ENCODE peak calls at places on chromosomes 1 and 21, in seven cellular contexts. Z, S, J, E, Y, L and X are unnamed samples. For H3K4me1, the result is how much of the 10 kb centered on the place peaks cover.

GRCh38 chr1:50502147-50502546 is 78.9 kb upstream of the DMRTA2 start:
- DNase-seq in Z (no peak), S (no peak), J (no peak), E (no peak), Y (no peak), L (no peak), X (no peak)

GRCh38 chr1:12480748-12481362 is 137.2 kb downstream of the DHRS3 start:
- DNase-seq in Z (peak), S (peak), J (peak), E (no peak), Y (no peak), L (peak), X (no peak)

GRCh38 chr1:53139911-53140310 is 2.5 kb downstream of the SLC1A7 start:
- DNase-seq in Z (peak), S (peak), J (no peak), E (no peak), Y (no peak), L (no peak), X (no peak)

GRCh38 chr1:29631361-29631760 is 395.0 kb downstream of the PTPRU start:
- DNase-seq in Z (no peak), S (no peak), J (no peak), E (no peak), Y (no peak), L (no peak), X (no peak)

GRCh38 chr1:180241716-180242544 is 11.9 kb downstream of the LHX4 start:
- DNase-seq in Z (no peak), S (peak), J (no peak), E (no peak), Y (no peak), L (no peak), X (no peak)

GRCh38 chr21:31181089-31181757 is 142.9 kb upstream of the KRTAP19-8 start:
- DNase-seq in Z (no peak), S (no peak), J (no peak), E (peak), Y (no peak), L (no peak), X (no peak)

GRCh38 chr21:44850905-44851657 is 22.4 kb downstream of the PTTG1IP start:
- DNase-seq in Z (no peak), S (no peak), J (no peak), E (no peak), Y (no peak), L (no peak), X (peak)

GRCh38 chr21:38646213-38646837 is 148.0 kb upstream of the ERG start:
- DNase-seq in Z (no peak), S (peak), J (no peak), E (no peak), Y (no peak), L (no peak), X (no peak)

GRCh38 chr1:33903210-33903589 is 39.3 kb downstream of the HMGB4 start:
- DNase-seq in Z (no peak), S (no peak), J (no peak), E (no peak), Y (no peak), L (no peak), X (no peak)

GRCh38 chr1:207335695-207336363 is 14.4 kb downstream of the CD55 start:
- DNase-seq in Z (no peak), S (no peak), J (no peak), E (no peak), Y (no peak), L (peak), X (no peak)

GRCh38 chr1:227370463-227371254 is 52.4 kb upstream of the CDC42BPA start:
- DNase-seq in Z (no peak), S (peak), J (peak), E (no peak), Y (no peak), L (no peak), X (no peak)

GRCh38 chr1:223328566-223328965 is 35.4 kb downstream of the SUSD4 start:
- DNase-seq in Z (no peak), S (no peak), J (no peak), E (no peak), Y (no peak), L (no peak), X (no peak)

GRCh38 chr1:42392255-42392654 is 11.7 kb downstream of the RIMKLA start:
- DNase-seq in Z (no peak), S (peak), J (no peak), E (no peak), Y (no peak), L (no peak), X (no peak)

GRCh38 chr21:38289697-38290096 is 32.9 kb downstream of the KCNJ15 start:
- DNase-seq in Z (no peak), S (peak), J (peak), E (no peak), Y (no peak), L (no peak), X (no peak)

GRCh38 chr21:34797202-34797527 is 128.4 kb downstream of the CLIC6 start:
- DNase-seq in Z (no peak), S (no peak), J (peak), E (no peak), Y (no peak), L (no peak), X (no peak)
- H3K4me1 ChIP-seq in Z (under half), S (under half), J (under half), E (under half), Y (under half), L (under half), X (half or more)

GRCh38 chr1:115183158-115183557 is 93.9 kb upstream of the TSPAN2 start:
- DNase-seq in Z (no peak), S (no peak), J (no peak), E (no peak), Y (no peak), L (no peak), X (peak)
- H3K4me1 ChIP-seq in Z (half or more), S (under half), J (under half), E (under half), Y (half or more), L (under half), X (under half)

GRCh38 chr1:10685851-10686403 is 110.5 kb downstream of the CASZ1 start:
- DNase-seq in Z (no peak), S (peak), J (no peak), E (no peak), Y (no peak), L (no peak), X (peak)
- H3K4me1 ChIP-seq in Z (under half), S (under half), J (under half), E (under half), Y (half or more), L (half or more), X (under half)

DNA sequence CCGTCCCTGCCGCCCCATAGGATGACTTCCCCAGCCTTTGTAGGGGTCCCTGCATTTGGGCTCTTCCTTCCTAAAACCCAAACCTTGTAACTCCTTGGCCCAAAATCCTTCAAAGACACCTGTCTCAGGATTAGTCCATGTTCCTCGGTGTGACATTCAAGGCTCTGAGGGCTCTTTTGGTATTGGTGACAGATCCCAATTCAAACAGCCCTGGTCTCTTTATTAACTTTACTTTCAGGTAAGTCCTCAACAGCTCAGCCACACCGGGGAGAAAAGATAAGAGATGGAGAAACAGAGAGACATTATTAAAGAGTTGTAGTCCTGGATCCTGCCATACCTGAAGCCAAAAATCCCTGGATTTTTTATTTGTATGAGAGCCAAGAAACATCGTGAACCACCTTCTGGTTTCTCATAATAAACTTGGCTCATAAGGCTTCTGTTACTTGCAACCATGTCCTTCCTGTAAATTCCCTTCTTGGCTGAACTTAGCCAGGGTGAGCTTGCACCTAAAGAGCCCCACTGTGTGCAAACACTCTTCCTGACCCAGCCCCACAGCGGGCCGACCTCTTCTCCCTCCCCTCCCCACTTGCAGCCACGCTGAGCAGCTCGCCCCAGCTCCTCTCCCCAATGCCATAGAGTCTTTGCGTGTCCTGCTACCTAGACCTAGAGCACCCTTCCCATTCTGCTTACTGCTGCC is 7.9 kb upstream of the MATN1 start:
- DNase-seq in Z (no peak), S (no peak), J (no peak), E (no peak), Y (no peak), L (no peak), X (no peak)
- H3K4me1 ChIP-seq in Z (under half), S (under half), J (under half), E (under half), Y (under half), L (under half), X (under half)